ENCODE peak calls at places on chromosome 15, in eight cellular contexts. One of them, this sample, is unnamed.

GRCh38 chr15:101127503-101128076 is 124.3 kb downstream of the CHSY1 start:
- DNase-seq in sigmoid colon: peak
- DNase-seq in suprapubic skin: peak
- DNase-seq in HepG2: peak
- DNase-seq in prostate gland: peak
- DNase-seq in transverse colon: peak
- DNase-seq in Panc1: no peak
- DNase-seq in spleen: peak
- DNase-seq in this sample: peak

GRCh38 chr15:41971089-41971892 is 1.1 kb downstream of the EHD4 start:
- DNase-seq in sigmoid colon: peak
- DNase-seq in suprapubic skin: peak
- DNase-seq in HepG2: peak
- DNase-seq in prostate gland: peak
- DNase-seq in transverse colon: peak
- DNase-seq in Panc1: no peak
- DNase-seq in spleen: peak
- DNase-seq in this sample: peak

GRCh38 chr15:77650285-77650684 is 17.6 kb upstream of the LINGO1 start:
- DNase-seq in sigmoid colon: no peak
- DNase-seq in suprapubic skin: no peak
- DNase-seq in HepG2: peak
- DNase-seq in prostate gland: no peak
- DNase-seq in transverse colon: no peak
- DNase-seq in Panc1: no peak
- DNase-seq in spleen: no peak
- DNase-seq in this sample: no peak

GRCh38 chr15:52392008-52392687 is 96.5 kb upstream of the MYO5C start:
- DNase-seq in sigmoid colon: no peak
- DNase-seq in suprapubic skin: no peak
- DNase-seq in HepG2: no peak
- DNase-seq in prostate gland: no peak
- DNase-seq in transverse colon: no peak
- DNase-seq in Panc1: no peak
- DNase-seq in spleen: no peak
- DNase-seq in this sample: no peak

GRCh38 chr15:62653122-62653521 is 389.4 kb upstream of the TPM1 start:
- DNase-seq in sigmoid colon: no peak
- DNase-seq in suprapubic skin: no peak
- DNase-seq in HepG2: no peak
- DNase-seq in prostate gland: no peak
- DNase-seq in transverse colon: no peak
- DNase-seq in Panc1: no peak
- DNase-seq in spleen: no peak
- DNase-seq in this sample: no peak

GRCh38 chr15:47194718-47195117 is 522.6 kb upstream of the SEMA6D start:
- DNase-seq in sigmoid colon: no peak
- DNase-seq in suprapubic skin: no peak
- DNase-seq in HepG2: peak
- DNase-seq in prostate gland: no peak
- DNase-seq in transverse colon: no peak
- DNase-seq in Panc1: peak
- DNase-seq in spleen: no peak
- DNase-seq in this sample: no peak

GRCh38 chr15:91857772-91858171 is 4.3 kb downstream of the SLCO3A1 start:
- DNase-seq in sigmoid colon: no peak
- DNase-seq in suprapubic skin: no peak
- DNase-seq in HepG2: no peak
- DNase-seq in prostate gland: no peak
- DNase-seq in transverse colon: no peak
- DNase-seq in Panc1: no peak
- DNase-seq in spleen: no peak
- DNase-seq in this sample: no peak

GRCh38 chr15:55108858-55109518 is 87.8 kb downstream of the RSL24D1 start:
- DNase-seq in sigmoid colon: peak
- DNase-seq in suprapubic skin: peak
- DNase-seq in HepG2: peak
- DNase-seq in prostate gland: peak
- DNase-seq in transverse colon: peak
- DNase-seq in Panc1: peak
- DNase-seq in spleen: peak
- DNase-seq in this sample: peak

GRCh38 chr15:24068102-24068501 is 381.0 kb upstream of the NDN start:
- DNase-seq in sigmoid colon: no peak
- DNase-seq in suprapubic skin: no peak
- DNase-seq in HepG2: no peak
- DNase-seq in prostate gland: no peak
- DNase-seq in transverse colon: peak
- DNase-seq in Panc1: no peak
- DNase-seq in spleen: no peak
- DNase-seq in this sample: no peak

GRCh38 chr15:35151381-35151780 is 66.3 kb upstream of the NANOGP8 start:
- DNase-seq in sigmoid colon: no peak
- DNase-seq in suprapubic skin: no peak
- DNase-seq in HepG2: no peak
- DNase-seq in prostate gland: no peak
- DNase-seq in transverse colon: no peak
- DNase-seq in Panc1: no peak
- DNase-seq in spleen: peak
- DNase-seq in this sample: no peak

GRCh38 chr15:78341057-78341763 is 1.1 kb downstream of the CRABP1 start:
- DNase-seq in sigmoid colon: no peak
- DNase-seq in suprapubic skin: no peak
- DNase-seq in HepG2: no peak
- DNase-seq in prostate gland: no peak
- DNase-seq in transverse colon: no peak
- DNase-seq in Panc1: no peak
- DNase-seq in spleen: peak
- DNase-seq in this sample: no peak

GRCh38 chr15:79540551-79540950 is 108.4 kb downstream of the MINAR1 start:
- DNase-seq in sigmoid colon: no peak
- DNase-seq in suprapubic skin: no peak
- DNase-seq in HepG2: no peak
- DNase-seq in prostate gland: no peak
- DNase-seq in transverse colon: no peak
- DNase-seq in Panc1: no peak
- DNase-seq in spleen: no peak
- DNase-seq in this sample: no peak

GRCh38 chr15:90918835-90919234 is 13.5 kb downstream of the HDDC3 start:
- DNase-seq in sigmoid colon: no peak
- DNase-seq in suprapubic skin: no peak
- DNase-seq in HepG2: no peak
- DNase-seq in prostate gland: no peak
- DNase-seq in transverse colon: no peak
- DNase-seq in Panc1: no peak
- DNase-seq in spleen: peak
- DNase-seq in this sample: no peak

GRCh38 chr15:99669250-99669649 is 64.0 kb downstream of the LYSMD4 start:
- DNase-seq in sigmoid colon: no peak
- DNase-seq in suprapubic skin: no peak
- DNase-seq in HepG2: peak
- DNase-seq in prostate gland: no peak
- DNase-seq in transverse colon: no peak
- DNase-seq in Panc1: no peak
- DNase-seq in spleen: no peak
- DNase-seq in this sample: no peak

GRCh38 chr15:66850078-66850991 is 148.3 kb downstream of the SMAD6 start:
- DNase-seq in sigmoid colon: no peak
- DNase-seq in suprapubic skin: no peak
- DNase-seq in HepG2: no peak
- DNase-seq in prostate gland: no peak
- DNase-seq in transverse colon: peak
- DNase-seq in Panc1: no peak
- DNase-seq in spleen: no peak
- DNase-seq in this sample: peak

GRCh38 chr15:66565731-66566130 is at the start of gene LCTL:
- DNase-seq in sigmoid colon: no peak
- DNase-seq in suprapubic skin: no peak
- DNase-seq in HepG2: peak
- DNase-seq in prostate gland: no peak
- DNase-seq in transverse colon: no peak
- DNase-seq in Panc1: no peak
- DNase-seq in spleen: peak
- DNase-seq in this sample: no peak

GRCh38 chr15:75452968-75453702 is 1.6 kb upstream of the SIN3A start:
- DNase-seq in sigmoid colon: peak
- DNase-seq in suprapubic skin: peak
- DNase-seq in HepG2: peak
- DNase-seq in prostate gland: peak
- DNase-seq in transverse colon: peak
- DNase-seq in Panc1: no peak
- DNase-seq in spleen: peak
- DNase-seq in this sample: peak

DNA sequence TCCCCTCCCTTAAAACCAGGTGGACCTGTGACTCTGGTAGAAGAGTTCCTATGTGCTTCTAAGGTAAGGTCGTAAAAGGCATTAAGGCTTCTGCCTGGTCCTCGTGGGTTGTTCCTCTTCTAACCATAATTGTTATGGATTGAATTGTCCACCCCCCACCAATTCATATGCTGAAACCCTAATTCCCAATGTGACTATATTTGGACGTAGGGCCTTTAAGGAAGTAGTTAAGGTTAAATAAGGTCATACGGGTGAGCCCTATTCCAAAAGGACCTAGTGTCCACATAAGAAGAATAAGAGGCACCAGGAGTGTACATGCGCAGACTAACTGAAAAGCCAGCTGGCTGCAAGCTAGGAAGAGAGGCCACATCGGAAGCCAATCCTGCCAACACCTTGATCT is 1.9 kb downstream of the ADPGK start:
- DNase-seq in sigmoid colon: no peak
- DNase-seq in suprapubic skin: no peak
- DNase-seq in HepG2: no peak
- DNase-seq in prostate gland: no peak
- DNase-seq in transverse colon: no peak
- DNase-seq in Panc1: no peak
- DNase-seq in spleen: no peak
- DNase-seq in this sample: no peak
- H3K4me3 ChIP-seq in sigmoid colon: no peak
- H3K4me3 ChIP-seq in suprapubic skin: peak
- H3K4me3 ChIP-seq in HepG2: peak
- H3K4me3 ChIP-seq in prostate gland: no peak
- H3K4me3 ChIP-seq in transverse colon: no peak
- H3K4me3 ChIP-seq in Panc1: no peak
- H3K4me3 ChIP-seq in spleen: peak
- H3K4me3 ChIP-seq in this sample: peak

GRCh38 chr15:58520936-58521292 is 89.1 kb downstream of the LIPC start:
- DNase-seq in sigmoid colon: no peak
- DNase-seq in suprapubic skin: no peak
- DNase-seq in HepG2: no peak
- DNase-seq in prostate gland: no peak
- DNase-seq in transverse colon: no peak
- DNase-seq in Panc1: no peak
- DNase-seq in spleen: no peak
- DNase-seq in this sample: no peak

GRCh38 chr15:58520464-58520863 is 88.7 kb downstream of the LIPC start:
- DNase-seq in sigmoid colon: no peak
- DNase-seq in suprapubic skin: no peak
- DNase-seq in HepG2: no peak
- DNase-seq in prostate gland: no peak
- DNase-seq in transverse colon: no peak
- DNase-seq in Panc1: no peak
- DNase-seq in spleen: no peak
- DNase-seq in this sample: no peak

GRCh38 chr15:58522391-58522790 is 90.6 kb downstream of the LIPC start:
- DNase-seq in sigmoid colon: no peak
- DNase-seq in suprapubic skin: no peak
- DNase-seq in HepG2: no peak
- DNase-seq in prostate gland: peak
- DNase-seq in transverse colon: no peak
- DNase-seq in Panc1: no peak
- DNase-seq in spleen: no peak
- DNase-seq in this sample: peak

GRCh38 chr15:58522865-58523264 is 91.1 kb downstream of the LIPC start:
- DNase-seq in sigmoid colon: no peak
- DNase-seq in suprapubic skin: no peak
- DNase-seq in HepG2: no peak
- DNase-seq in prostate gland: no peak
- DNase-seq in transverse colon: no peak
- DNase-seq in Panc1: no peak
- DNase-seq in spleen: no peak
- DNase-seq in this sample: peak

GRCh38 chr15:58521293-58521991 is 89.7 kb downstream of the LIPC start:
- DNase-seq in sigmoid colon: no peak
- DNase-seq in suprapubic skin: no peak
- DNase-seq in HepG2: peak
- DNase-seq in prostate gland: peak
- DNase-seq in transverse colon: no peak
- DNase-seq in Panc1: no peak
- DNase-seq in spleen: peak
- DNase-seq in this sample: no peak
- TF ChIP-seq POLR2AphosphoS5 in sigmoid colon: no peak
- TF ChIP-seq POLR2AphosphoS5 in suprapubic skin: peak
- TF ChIP-seq POLR2AphosphoS5 in HepG2: no peak
- TF ChIP-seq POLR2AphosphoS5 in prostate gland: peak
- TF ChIP-seq POLR2AphosphoS5 in transverse colon: no peak
- TF ChIP-seq POLR2AphosphoS5 in Panc1: no peak
- TF ChIP-seq POLR2AphosphoS5 in spleen: peak
- TF ChIP-seq POLR2AphosphoS5 in this sample: peak

GRCh38 chr15:64068133-64068532 is 21.8 kb upstream of the DAPK2 start:
- DNase-seq in sigmoid colon: no peak
- DNase-seq in suprapubic skin: no peak
- DNase-seq in HepG2: no peak
- DNase-seq in prostate gland: no peak
- DNase-seq in transverse colon: no peak
- DNase-seq in Panc1: no peak
- DNase-seq in spleen: no peak
- DNase-seq in this sample: no peak

GRCh38 chr15:64072812-64073211 is 20.8 kb downstream of the CIAO2A start:
- DNase-seq in sigmoid colon: no peak
- DNase-seq in suprapubic skin: no peak
- DNase-seq in HepG2: peak
- DNase-seq in prostate gland: peak
- DNase-seq in transverse colon: no peak
- DNase-seq in Panc1: no peak
- DNase-seq in spleen: no peak
- DNase-seq in this sample: no peak

GRCh38 chr15:64070106-64070505 is 23.5 kb downstream of the CIAO2A start:
- DNase-seq in sigmoid colon: no peak
- DNase-seq in suprapubic skin: no peak
- DNase-seq in HepG2: no peak
- DNase-seq in prostate gland: no peak
- DNase-seq in transverse colon: no peak
- DNase-seq in Panc1: no peak
- DNase-seq in spleen: no peak
- DNase-seq in this sample: no peak

GRCh38 chr15:64070965-64071851 is 22.4 kb downstream of the CIAO2A start:
- DNase-seq in sigmoid colon: peak
- DNase-seq in suprapubic skin: peak
- DNase-seq in HepG2: peak
- DNase-seq in prostate gland: no peak
- DNase-seq in transverse colon: peak
- DNase-seq in Panc1: peak
- DNase-seq in spleen: no peak
- DNase-seq in this sample: peak

GRCh38 chr15:64071931-64072765 is 21.5 kb downstream of the CIAO2A start:
- DNase-seq in sigmoid colon: no peak
- DNase-seq in suprapubic skin: no peak
- DNase-seq in HepG2: no peak
- DNase-seq in prostate gland: no peak
- DNase-seq in transverse colon: no peak
- DNase-seq in Panc1: no peak
- DNase-seq in spleen: no peak
- DNase-seq in this sample: no peak
- H3K27ac ChIP-seq in sigmoid colon: peak
- H3K27ac ChIP-seq in suprapubic skin: peak
- H3K27ac ChIP-seq in HepG2: peak
- H3K27ac ChIP-seq in prostate gland: peak
- H3K27ac ChIP-seq in transverse colon: peak
- H3K27ac ChIP-seq in Panc1: peak
- H3K27ac ChIP-seq in spleen: peak
- H3K27ac ChIP-seq in this sample: peak

GRCh38 chr15:33506781-33507180 is 196.0 kb downstream of the RYR3 start:
- DNase-seq in sigmoid colon: no peak
- DNase-seq in suprapubic skin: no peak
- DNase-seq in HepG2: no peak
- DNase-seq in prostate gland: no peak
- DNase-seq in transverse colon: no peak
- DNase-seq in Panc1: no peak
- DNase-seq in spleen: no peak
- DNase-seq in this sample: no peak
- H3K4me3 ChIP-seq in sigmoid colon: no peak
- H3K4me3 ChIP-seq in suprapubic skin: no peak
- H3K4me3 ChIP-seq in HepG2: no peak
- H3K4me3 ChIP-seq in prostate gland: no peak
- H3K4me3 ChIP-seq in transverse colon: no peak
- H3K4me3 ChIP-seq in Panc1: no peak
- H3K4me3 ChIP-seq in spleen: no peak
- H3K4me3 ChIP-seq in this sample: no peak